ENCODE peak calls at places on chromosome 18, in seven cellular contexts. P is left ventricle myocardium inferior, C is MCF 10A, W is psoas muscle, A is PC-3, U is uterus, J is GM23338. S is an unnamed sample.

GRCh38 chr18:12086677-12087482 is 6.8 kb upstream of the ANKRD62 start:
- DNase-seq in P (no peak), C (no peak), W (no peak), A (no peak), U (no peak), J (no peak), S (no peak)

GRCh38 chr18:57603871-57604270 is 17.4 kb upstream of the FECH start:
- DNase-seq in P (no peak), C (no peak), W (no peak), A (no peak), U (no peak), J (no peak), S (no peak)

GRCh38 chr18:56890632-56891031 is 239.5 kb downstream of the WDR7 start:
- DNase-seq in P (no peak), C (peak), W (no peak), A (peak), U (no peak), J (no peak), S (no peak)

GRCh38 chr18:79604913-79605235 is 74.7 kb upstream of the CTDP1 start:
- DNase-seq in P (no peak), C (no peak), W (no peak), A (no peak), U (no peak), J (no peak), S (no peak)

GRCh38 chr18:77501266-77501665 is 251.6 kb downstream of the GALR1 start:
- DNase-seq in P (no peak), C (no peak), W (no peak), A (no peak), U (no peak), J (no peak), S (no peak)

GRCh38 chr18:46402396-46402795 is 254.6 kb downstream of the LOXHD1 start:
- DNase-seq in P (no peak), C (no peak), W (no peak), A (no peak), U (no peak), J (no peak), S (no peak)

GRCh38 chr18:48547456-48548403 is 8.9 kb downstream of the CTIF start:
- DNase-seq in P (peak), C (peak), W (peak), A (peak), U (no peak), J (peak), S (no peak)

GRCh38 chr18:3903341-3903740 is 453.4 kb downstream of the TGIF1 start:
- DNase-seq in P (no peak), C (peak), W (no peak), A (peak), U (no peak), J (no peak), S (no peak)

GRCh38 chr18:48455555-48456478 is 46.6 kb upstream of the ZBTB7C start:
- DNase-seq in P (no peak), C (peak), W (no peak), A (peak), U (no peak), J (no peak), S (no peak)

GRCh38 chr18:39946623-39947061 is 2008.4 kb upstream of the PIK3C3 start:
- DNase-seq in P (no peak), C (peak), W (no peak), A (peak), U (no peak), J (peak), S (no peak)

GRCh38 chr18:13217466-13217961 is 1.0 kb upstream of the LDLRAD4 start:
- DNase-seq in P (peak), C (no peak), W (peak), A (no peak), U (peak), J (peak), S (peak)

GRCh38 chr18:6747646-6748045 is 18.1 kb downstream of the ARHGAP28 start:
- DNase-seq in P (no peak), C (peak), W (no peak), A (peak), U (no peak), J (no peak), S (no peak)

GRCh38 chr18:65227970-65228369 is 522.8 kb upstream of the CDH7 start:
- DNase-seq in P (no peak), C (peak), W (no peak), A (peak), U (no peak), J (peak), S (no peak)
- TF ChIP-seq CTCF in P (no peak), C (no peak), W (no peak), A (peak), U (no peak), J (peak), S (peak)

GRCh38 chr18:33231474-33232317 is 208.8 kb downstream of the CCDC178 start:
- DNase-seq in P (peak), C (peak), W (peak), A (peak), U (peak), J (peak), S (peak)
- TF ChIP-seq CTCF in P (peak), C (peak), W (peak), A (peak), U (peak), J (peak), S (peak)

DNA sequence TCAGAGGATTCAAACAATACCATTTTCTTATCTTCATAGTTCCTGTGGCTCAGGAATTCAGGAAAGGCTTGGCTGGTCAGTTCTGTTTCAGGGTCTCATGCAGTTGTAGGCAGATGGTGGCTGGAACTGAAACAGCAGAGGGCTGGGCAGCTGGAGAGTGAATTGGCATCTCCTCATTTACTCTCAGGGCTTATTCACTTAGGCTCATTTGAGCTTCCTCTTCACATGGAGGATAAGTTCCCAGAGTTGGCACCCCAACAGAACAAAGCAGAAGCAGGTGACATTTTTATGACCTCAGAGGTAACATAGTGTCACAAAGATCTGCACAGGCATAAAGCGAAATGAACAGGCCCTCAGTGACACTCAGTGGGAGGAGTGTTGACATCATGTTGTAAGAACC is 66.1 kb downstream of the RBBP8 start:
- DNase-seq in P (no peak), C (no peak), W (no peak), A (no peak), U (no peak), J (no peak), S (no peak)
- TF ChIP-seq CTCF in P (no peak), C (no peak), W (no peak), A (no peak), U (no peak), J (no peak), S (no peak)

GRCh38 chr18:60895181-60895580 is 438.0 kb upstream of the CDH20 start:
- DNase-seq in P (no peak), C (peak), W (no peak), A (peak), U (no peak), J (no peak), S (no peak)
- TF ChIP-seq CTCF in P (no peak), C (no peak), W (no peak), A (no peak), U (no peak), J (no peak), S (no peak)

DNA sequence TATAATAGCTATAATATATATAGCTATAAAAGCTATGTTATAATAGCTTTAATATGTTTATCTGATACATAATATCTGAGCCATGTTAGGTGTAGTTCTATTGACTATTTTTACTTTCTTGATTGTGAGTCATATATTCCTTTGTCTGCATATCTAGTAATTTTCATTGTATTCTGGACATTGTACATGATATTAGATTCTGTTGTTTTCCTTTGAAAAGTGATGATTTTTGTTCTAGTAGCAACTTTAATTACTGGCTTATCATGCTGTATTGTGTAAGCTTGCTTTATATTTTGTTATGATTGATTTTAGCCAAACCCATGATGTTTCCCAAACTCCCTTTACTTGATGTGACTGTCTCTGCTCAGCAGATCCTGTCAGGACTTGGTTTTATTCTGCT is 125.7 kb upstream of the TCF4 start:
- DNase-seq in P (no peak), C (no peak), W (no peak), A (no peak), U (no peak), J (no peak), S (no peak)
- TF ChIP-seq CTCF in P (no peak), C (no peak), W (no peak), A (no peak), U (no peak), J (no peak), S (no peak)

GRCh38 chr18:58903533-58903932 is 38.9 kb downstream of the ZNF532 start:
- DNase-seq in P (no peak), C (no peak), W (no peak), A (no peak), U (no peak), J (no peak), S (no peak)

GRCh38 chr18:58901783-58902182 is 37.1 kb downstream of the ZNF532 start:
- DNase-seq in P (no peak), C (no peak), W (no peak), A (no peak), U (no peak), J (no peak), S (no peak)

GRCh38 chr18:58898427-58898826 is 33.8 kb downstream of the ZNF532 start:
- DNase-seq in P (no peak), C (no peak), W (no peak), A (no peak), U (no peak), J (no peak), S (no peak)

GRCh38 chr18:58900015-58900649 is 35.5 kb downstream of the ZNF532 start:
- DNase-seq in P (peak), C (no peak), W (no peak), A (no peak), U (no peak), J (no peak), S (no peak)

GRCh38 chr18:58901143-58901542 is 36.5 kb downstream of the ZNF532 start:
- DNase-seq in P (no peak), C (no peak), W (no peak), A (no peak), U (no peak), J (no peak), S (no peak)
- TF ChIP-seq CTCF in P (no peak), C (no peak), W (no peak), A (no peak), U (no peak), J (no peak), S (no peak)

DNA sequence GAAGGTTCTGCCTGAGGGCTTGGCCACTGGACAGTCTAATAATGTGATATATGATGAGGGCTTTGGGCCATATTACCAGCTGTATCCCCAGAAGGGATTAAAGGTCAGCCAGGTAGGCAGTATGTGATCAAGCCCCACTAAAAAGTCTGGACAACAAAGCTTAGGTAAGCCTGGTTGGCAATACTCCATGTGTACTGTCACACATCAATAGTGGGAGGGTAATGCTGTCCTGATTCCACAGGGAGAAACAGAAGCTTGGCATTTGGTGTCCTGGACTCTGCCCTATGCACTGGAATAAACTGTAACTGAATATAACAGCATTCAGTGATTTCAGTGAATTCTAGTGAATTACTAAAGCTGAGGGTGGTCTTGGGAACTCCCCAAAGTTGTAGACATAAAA is 113.0 kb downstream of the PIGN start:
- DNase-seq in P (no peak), C (no peak), W (no peak), A (no peak), U (no peak), J (no peak), S (no peak)
- TF ChIP-seq CTCF in P (no peak), C (no peak), W (no peak), A (no peak), U (no peak), J (no peak), S (no peak)

GRCh38 chr18:36399055-36399454 is 101.5 kb downstream of the FHOD3 start:
- DNase-seq in P (no peak), C (peak), W (no peak), A (no peak), U (no peak), J (no peak), S (no peak)

GRCh38 chr18:36401462-36401861 is 103.9 kb downstream of the FHOD3 start:
- DNase-seq in P (no peak), C (no peak), W (no peak), A (no peak), U (no peak), J (no peak), S (no peak)

GRCh38 chr18:36405611-36406010 is 108.1 kb downstream of the FHOD3 start:
- DNase-seq in P (no peak), C (no peak), W (no peak), A (no peak), U (no peak), J (no peak), S (no peak)

GRCh38 chr18:36403896-36404824 is 106.6 kb downstream of the FHOD3 start:
- DNase-seq in P (no peak), C (no peak), W (no peak), A (peak), U (no peak), J (no peak), S (no peak)

GRCh38 chr18:36402765-36403396 is 105.4 kb downstream of the FHOD3 start:
- DNase-seq in P (peak), C (no peak), W (peak), A (no peak), U (no peak), J (peak), S (no peak)
- TF ChIP-seq CTCF in P (peak), C (no peak), W (no peak), A (no peak), U (no peak), J (peak), S (no peak)

GRCh38 chr18:67513285-67513684 is 3.2 kb downstream of the DSEL start:
- DNase-seq in P (no peak), C (peak), W (no peak), A (peak), U (no peak), J (peak), S (no peak)
- TF ChIP-seq CTCF in P (no peak), C (no peak), W (no peak), A (peak), U (no peak), J (peak), S (no peak)

DNA sequence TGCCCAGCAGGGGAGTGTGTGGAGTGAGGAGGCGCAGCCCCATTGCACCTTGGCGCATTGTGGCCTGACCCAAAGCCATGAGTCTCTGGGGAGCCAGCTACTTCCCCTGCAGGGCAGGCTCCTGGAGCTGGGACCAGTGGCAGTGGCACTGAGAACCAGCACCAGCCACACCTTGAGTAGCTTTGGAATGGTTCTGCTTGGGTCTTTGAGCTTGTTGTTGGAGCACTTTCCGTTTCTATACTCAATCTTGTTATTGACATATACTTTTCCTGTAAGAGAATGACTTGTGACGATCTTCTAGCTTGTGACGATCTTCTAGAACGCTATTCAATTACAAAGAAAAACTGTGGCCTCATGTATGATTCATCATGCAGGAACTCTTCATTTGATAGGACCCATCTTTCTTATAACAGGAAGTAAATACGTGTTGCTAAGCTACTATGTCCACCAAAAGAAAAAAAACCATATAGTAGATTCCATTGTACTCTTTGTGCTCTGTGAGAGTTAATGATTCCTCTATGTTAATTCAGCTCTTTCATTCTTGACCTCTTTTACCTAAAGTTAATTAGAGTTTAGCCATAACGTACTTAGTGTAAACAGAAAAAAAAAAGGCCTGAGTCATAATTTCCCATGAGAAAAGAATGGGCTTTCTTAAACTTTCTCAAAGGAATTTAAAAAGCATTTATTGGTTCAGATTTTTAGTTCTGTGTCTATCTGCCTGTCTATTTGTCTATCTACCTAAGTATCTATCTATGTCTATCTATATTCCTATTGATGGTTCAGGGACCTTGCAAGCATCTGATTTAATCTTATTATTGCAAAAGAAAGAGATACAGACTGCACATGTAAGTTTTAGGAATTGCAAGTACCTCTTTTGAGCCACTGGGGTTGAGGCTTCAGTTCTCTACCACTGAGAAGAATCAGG is 113.2 kb downstream of the GATA6 start:
- DNase-seq in P (no peak), C (peak), W (no peak), A (peak), U (no peak), J (peak), S (no peak)
- TF ChIP-seq CTCF in P (no peak), C (no peak), W (no peak), A (no peak), U (no peak), J (no peak), S (no peak)